ENCODE peak calls at places on chromosomes 13 and 19, in seven cellular contexts. Q is BE2C; G is adrenal gland; P is endothelial cell of umbilical vein; Y is naive thymus-derived CD4-positive, alpha-beta T cell; A is mammary epithelial cell; M is GM23338. K is an unnamed sample.

GRCh38 chr19:18423258-18424020 is 4.2 kb downstream of the SSBP4 start:
- DNase-seq in Q (no peak), G (no peak), P (no peak), Y (no peak), A (no peak), M (no peak), K (no peak)

GRCh38 chr19:20513179-20513934 is 52.2 kb downstream of the ZNF737 start:
- DNase-seq in Q (no peak), G (peak; percentile 2), P (no peak), Y (no peak), A (no peak), M (peak; percentile 8), K (no peak)

GRCh38 chr19:3409346-3410064 is 43.1 kb downstream of the NFIC start:
- DNase-seq in Q (peak; percentile 46), G (peak; percentile 90), P (no peak), Y (no peak), A (no peak), M (no peak), K (no peak)

GRCh38 chr19:30227661-30228112 is 144.5 kb upstream of the ZNF536 start:
- DNase-seq in Q (peak; percentile 89), G (peak; percentile 70), P (peak; percentile 36), Y (no peak), A (peak; percentile 42), M (peak; percentile 85), K (peak; percentile 92)

GRCh38 chr13:42215578-42216421 is 56.2 kb upstream of the AKAP11 start:
- DNase-seq in Q (peak; percentile 46), G (peak; percentile 56), P (peak; percentile 48), Y (peak; percentile 20), A (peak; percentile 16), M (peak; percentile 77), K (peak; percentile 78)

GRCh38 chr19:38841787-38842438 is 7.9 kb downstream of the HNRNPL start:
- DNase-seq in Q (no peak), G (no peak), P (no peak), Y (peak; percentile 76), A (no peak), M (no peak), K (no peak)

GRCh38 chr13:49329831-49330545 is 82.3 kb downstream of the CDADC1 start:
- DNase-seq in Q (no peak), G (no peak), P (no peak), Y (no peak), A (no peak), M (no peak), K (no peak)

GRCh38 chr13:32581177-32581786 is 5.0 kb upstream of the PDS5B start:
- DNase-seq in Q (no peak), G (no peak), P (peak; percentile 26), Y (peak; percentile 26), A (no peak), M (peak; percentile 33), K (no peak)

GRCh38 chr13:21399741-21400140 is 59.4 kb downstream of the ZDHHC20 start:
- DNase-seq in Q (no peak), G (no peak), P (peak; percentile 75), Y (peak; percentile 46), A (peak; percentile 20), M (no peak), K (no peak)

GRCh38 chr13:110506859-110507566 is 54.5 kb downstream of the RAB20 start:
- DNase-seq in Q (no peak), G (peak; percentile 76), P (peak; percentile 18), Y (no peak), A (peak; percentile 13), M (no peak), K (no peak)

GRCh38 chr13:97369269-97369893 is 64.6 kb upstream of the RAP2A start:
- DNase-seq in Q (no peak), G (no peak), P (peak; percentile 32), Y (no peak), A (no peak), M (no peak), K (no peak)

GRCh38 chr13:51269039-51269438 is 46.8 kb downstream of the FAM124A start:
- DNase-seq in Q (no peak), G (no peak), P (no peak), Y (no peak), A (no peak), M (no peak), K (no peak)

GRCh38 chr13:26619321-26619720 is 61.8 kb downstream of the WASF3 start:
- DNase-seq in Q (no peak), G (no peak), P (no peak), Y (no peak), A (peak; percentile 74), M (no peak), K (no peak)

GRCh38 chr19:58544591-58545285 is 874 bp downstream of the TRIM28 start:
- DNase-seq in Q (peak; percentile 60), G (peak; percentile 66), P (peak; percentile 37), Y (no peak), A (no peak), M (peak; percentile 49), K (no peak)

GRCh38 chr13:91144054-91144453 is 203.4 kb upstream of the MIR17HG start:
- DNase-seq in Q (peak; percentile 32), G (no peak), P (no peak), Y (no peak), A (no peak), M (no peak), K (no peak)

GRCh38 chr13:51807041-51807440 is 3.1 kb upstream of the DHRS12 start:
- DNase-seq in Q (no peak), G (no peak), P (no peak), Y (no peak), A (no peak), M (no peak), K (no peak)

GRCh38 chr19:9857920-9858746 is 23.0 kb downstream of the PIN1 start:
- DNase-seq in Q (no peak), G (no peak), P (no peak), Y (peak; percentile 57), A (peak; percentile 13), M (no peak), K (no peak)

GRCh38 chr13:62293081-62293480 is 877.4 kb upstream of the PCDH20 start:
- DNase-seq in Q (peak; percentile 20), G (no peak), P (no peak), Y (no peak), A (no peak), M (no peak), K (no peak)

GRCh38 chr13:60396783-60397692 is at the start of gene TDRD3:
- DNase-seq in Q (peak; percentile 89), G (peak; percentile 87), P (peak; percentile 90), Y (peak; percentile 83), A (peak; percentile 82), M (peak; percentile 89), K (peak; percentile 94)

GRCh38 chr19:42571136-42571535 is 23.6 kb downstream of the CEACAM8 start:
- DNase-seq in Q (no peak), G (no peak), P (no peak), Y (no peak), A (no peak), M (no peak), K (no peak)
- H3K4me1 ChIP-seq in Q (no peaks in the 10 kb centered on the region), G (no peaks in the 10 kb centered on the region), P (no peaks in the 10 kb centered on the region), Y (no peaks in the 10 kb centered on the region), A (no peaks in the 10 kb centered on the region), M (peaks cover 3% of the 10 kb centered on the region), K (no peaks in the 10 kb centered on the region)

GRCh38 chr19:33703821-33704220 is 82.1 kb downstream of the CHST8 start:
- DNase-seq in Q (no peak), G (no peak), P (no peak), Y (no peak), A (no peak), M (no peak), K (no peak)

GRCh38 chr19:33705860-33706259 is 84.1 kb downstream of the CHST8 start:
- DNase-seq in Q (no peak), G (no peak), P (no peak), Y (no peak), A (no peak), M (no peak), K (no peak)

GRCh38 chr19:33703438-33703750 is 81.6 kb downstream of the CHST8 start:
- DNase-seq in Q (no peak), G (no peak), P (no peak), Y (no peak), A (no peak), M (no peak), K (no peak)

GRCh38 chr19:33704271-33704670 is 82.5 kb downstream of the CHST8 start:
- DNase-seq in Q (no peak), G (no peak), P (no peak), Y (no peak), A (no peak), M (no peak), K (no peak)

DNA sequence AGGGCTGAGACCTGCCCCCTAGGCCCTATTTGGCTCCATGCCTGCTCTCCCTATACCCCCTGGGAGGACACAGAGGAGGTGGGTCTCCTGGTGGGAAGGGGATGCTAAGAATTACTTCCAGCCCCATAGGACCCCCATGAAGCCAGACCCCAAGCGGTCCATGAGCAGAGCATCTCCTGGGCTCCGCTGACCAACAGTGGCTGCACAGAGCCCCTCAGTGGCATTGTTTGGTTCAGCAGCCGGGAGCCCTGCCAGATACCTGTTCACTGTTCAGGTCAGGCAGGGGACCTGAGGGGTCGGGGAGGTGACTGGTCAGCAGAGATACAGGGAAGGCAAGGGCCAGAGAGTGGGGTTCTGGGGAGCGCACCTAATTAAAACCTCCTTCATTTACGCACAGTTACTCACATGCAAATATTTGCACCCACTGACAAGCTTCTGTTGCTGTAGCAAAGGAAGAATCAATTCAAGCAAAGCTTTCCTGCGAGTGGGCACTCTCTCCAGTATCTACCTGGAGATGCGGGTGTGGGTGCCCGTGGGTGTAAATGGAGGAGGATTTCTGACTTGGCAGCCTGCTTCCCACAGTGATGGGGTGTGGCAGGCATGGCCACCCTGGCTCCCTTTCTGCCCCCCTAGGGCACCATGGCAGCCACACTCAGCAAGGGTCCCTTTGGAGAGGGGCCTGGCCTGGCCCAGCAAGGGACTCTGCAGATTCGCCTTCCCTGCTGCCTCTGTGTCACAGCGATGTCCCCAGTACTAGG is 83.5 kb downstream of the CHST8 start:
- DNase-seq in Q (no peak), G (no peak), P (no peak), Y (no peak), A (no peak), M (peak; percentile 37), K (peak; percentile 62)
- H3K36me3 ChIP-seq in Q (no peaks in the 10 kb centered on the region), G (no peaks in the 10 kb centered on the region), P (no peaks in the 10 kb centered on the region), Y (no peaks in the 10 kb centered on the region), A (no peaks in the 10 kb centered on the region), M (no peaks in the 10 kb centered on the region), K (no peaks in the 10 kb centered on the region)

GRCh38 chr13:30734434-30734833 is 909 bp upstream of the ALOX5AP start:
- DNase-seq in Q (no peak), G (no peak), P (no peak), Y (no peak), A (peak; percentile 82), M (no peak), K (no peak)

GRCh38 chr13:30736461-30736860 is 1.1 kb downstream of the ALOX5AP start:
- DNase-seq in Q (no peak), G (no peak), P (no peak), Y (no peak), A (no peak), M (no peak), K (no peak)

GRCh38 chr13:30736921-30737320 is 1.6 kb downstream of the ALOX5AP start:
- DNase-seq in Q (no peak), G (no peak), P (no peak), Y (no peak), A (no peak), M (no peak), K (no peak)

GRCh38 chr13:30737511-30738342 is 2.4 kb downstream of the ALOX5AP start:
- DNase-seq in Q (no peak), G (no peak), P (no peak), Y (no peak), A (no peak), M (no peak), K (no peak)

GRCh38 chr13:30735025-30735967 is at the start of gene ALOX5AP:
- DNase-seq in Q (no peak), G (peak; percentile 4), P (no peak), Y (peak; percentile 55), A (no peak), M (no peak), K (no peak)
- H3K4me1 ChIP-seq in Q (no peaks in the 10 kb centered on the region), G (no peaks in the 10 kb centered on the region), P (peaks cover 23% of the 10 kb centered on the region), Y (peaks cover 46% of the 10 kb centered on the region), A (peaks cover 32% of the 10 kb centered on the region), M (peaks cover 4% of the 10 kb centered on the region), K (peaks cover 6% of the 10 kb centered on the region)

GRCh38 chr19:15788594-15789270 is 1.3 kb downstream of the OR10H5 start:
- DNase-seq in Q (no peak), G (no peak), P (no peak), Y (no peak), A (no peak), M (no peak), K (no peak)
- H3K36me3 ChIP-seq in Q (no peaks in the 10 kb centered on the region), G (no peaks in the 10 kb centered on the region), P (no peaks in the 10 kb centered on the region), Y (no peaks in the 10 kb centered on the region), A (no peaks in the 10 kb centered on the region), M (no peaks in the 10 kb centered on the region), K (no peaks in the 10 kb centered on the region)